ENCODE peak calls at places on chromosomes 13 and 19, in ten cellular contexts. L is neural progenitor cell; T is renal cortical epithelial cell; W is activated CD8-positive, alpha-beta T cell treated with anti-CD3 and anti-CD28 coated beads for 36 hours; K is psoas muscle; X is body of pancreas; V is GM06990; J is activated CD4-positive, alpha-beta T cell treated with anti-CD3 and anti-CD28 coated beads for 48 hours; Q is activated naive CD8-positive, alpha-beta T cell treated with anti-CD3 and anti-CD28 coated beads for 36 hours; M is heart left ventricle. Z is an unnamed sample.

GRCh38 chr19:39398297-39398864 is 7.2 kb downstream of the MED29 start:
- DNase-seq in L (no peak), T (peak), W (peak), K (peak), X (peak), V (peak), J (peak), Q (peak), M (peak), Z (no peak)

GRCh38 chr13:112710855-112711527 is 21.2 kb downstream of the ATP11A start:
- DNase-seq in L (no peak), T (no peak), W (no peak), K (peak), X (no peak), V (no peak), J (no peak), Q (no peak), M (no peak), Z (no peak)

GRCh38 chr13:105220886-105221285 is 1314.6 kb downstream of the EFNB2 start:
- DNase-seq in L (no peak), T (no peak), W (no peak), K (no peak), X (no peak), V (no peak), J (no peak), Q (no peak), M (no peak), Z (no peak)

GRCh38 chr13:110301606-110302131 is 5.3 kb downstream of the COL4A1 start:
- DNase-seq in L (peak), T (peak), W (no peak), K (no peak), X (no peak), V (no peak), J (no peak), Q (no peak), M (no peak), Z (peak)

GRCh38 chr13:59112375-59112774 is 1051.4 kb downstream of the DIAPH3 start:
- DNase-seq in L (peak), T (peak), W (no peak), K (no peak), X (no peak), V (no peak), J (no peak), Q (no peak), M (no peak), Z (peak)

GRCh38 chr13:109787135-109787954 is 962 bp upstream of the IRS2 start:
- DNase-seq in L (peak), T (no peak), W (peak), K (peak), X (peak), V (no peak), J (peak), Q (peak), M (no peak), Z (no peak)

GRCh38 chr19:1932395-1932794 is 8.6 kb upstream of the CSNK1G2 start:
- DNase-seq in L (no peak), T (no peak), W (no peak), K (no peak), X (no peak), V (no peak), J (no peak), Q (no peak), M (no peak), Z (no peak)

GRCh38 chr19:39212377-39212742 is 8.3 kb upstream of the SYCN start:
- DNase-seq in L (peak), T (no peak), W (peak), K (no peak), X (peak), V (no peak), J (peak), Q (peak), M (no peak), Z (no peak)

GRCh38 chr13:19982447-19983043 is 24.0 kb downstream of the ZMYM2 start:
- DNase-seq in L (no peak), T (no peak), W (no peak), K (no peak), X (no peak), V (no peak), J (no peak), Q (no peak), M (no peak), Z (no peak)

GRCh38 chr13:113665582-113666323 is 1.3 kb upstream of the GRK1 start:
- DNase-seq in L (no peak), T (no peak), W (no peak), K (no peak), X (peak), V (no peak), J (no peak), Q (no peak), M (no peak), Z (no peak)

GRCh38 chr13:114173753-114174152 is 5.3 kb upstream of the CFAP97D2 start:
- DNase-seq in L (no peak), T (no peak), W (no peak), K (no peak), X (no peak), V (no peak), J (no peak), Q (no peak), M (no peak), Z (no peak)

GRCh38 chr13:38641164-38641948 is 45.5 kb upstream of the FREM2 start:
- DNase-seq in L (no peak), T (no peak), W (no peak), K (no peak), X (no peak), V (no peak), J (no peak), Q (no peak), M (no peak), Z (no peak)

GRCh38 chr19:8174706-8175105 is 25.3 kb upstream of the FBN3 start:
- DNase-seq in L (no peak), T (peak), W (no peak), K (no peak), X (no peak), V (no peak), J (no peak), Q (no peak), M (no peak), Z (no peak)

GRCh38 chr13:36362251-36362650 is 16.1 kb upstream of the SPART start:
- DNase-seq in L (no peak), T (peak), W (no peak), K (no peak), X (no peak), V (no peak), J (no peak), Q (no peak), M (no peak), Z (no peak)

GRCh38 chr19:39563408-39563807 is 23.4 kb upstream of the EID2 start:
- DNase-seq in L (no peak), T (peak), W (no peak), K (no peak), X (no peak), V (no peak), J (no peak), Q (no peak), M (no peak), Z (no peak)

GRCh38 chr13:98877466-98877865 is 100.4 kb downstream of the DOCK9 start:
- DNase-seq in L (no peak), T (no peak), W (no peak), K (no peak), X (no peak), V (no peak), J (no peak), Q (no peak), M (no peak), Z (no peak)

GRCh38 chr19:30498707-30499106 is 126.5 kb downstream of the ZNF536 start:
- DNase-seq in L (peak), T (no peak), W (no peak), K (no peak), X (no peak), V (no peak), J (no peak), Q (no peak), M (no peak), Z (no peak)

GRCh38 chr13:43905435-43906031 is 25.8 kb downstream of the LACC1 start:
- DNase-seq in L (peak), T (peak), W (peak), K (no peak), X (peak), V (no peak), J (peak), Q (no peak), M (no peak), Z (no peak)

GRCh38 chr13:30715837-30716236 is 19.5 kb upstream of the ALOX5AP start:
- DNase-seq in L (no peak), T (no peak), W (no peak), K (no peak), X (no peak), V (no peak), J (no peak), Q (no peak), M (peak), Z (no peak)

GRCh38 chr13:52001120-52001731 is 10.0 kb downstream of the ATP7B start:
- DNase-seq in L (peak), T (peak), W (no peak), K (no peak), X (no peak), V (no peak), J (no peak), Q (no peak), M (no peak), Z (peak)

GRCh38 chr13:25170554-25171107 is 1.5 kb downstream of the AMER2 start:
- DNase-seq in L (peak), T (no peak), W (peak), K (no peak), X (no peak), V (no peak), J (peak), Q (peak), M (no peak), Z (no peak)

GRCh38 chr13:48006396-48006795 is 5.3 kb upstream of the SUCLA2 start:
- DNase-seq in L (no peak), T (peak), W (no peak), K (no peak), X (no peak), V (no peak), J (no peak), Q (no peak), M (no peak), Z (no peak)

GRCh38 chr13:74571811-74572210 is 437.6 kb upstream of the KLF12 start:
- DNase-seq in L (no peak), T (no peak), W (no peak), K (no peak), X (no peak), V (no peak), J (no peak), Q (no peak), M (no peak), Z (no peak)

GRCh38 chr19:35017507-35017906 is 12.8 kb upstream of the SCN1B start:
- DNase-seq in L (no peak), T (no peak), W (no peak), K (no peak), X (no peak), V (no peak), J (no peak), Q (no peak), M (no peak), Z (no peak)

GRCh38 chr13:37136187-37136586 is 30.7 kb upstream of the CSNK1A1L start:
- DNase-seq in L (no peak), T (peak), W (no peak), K (no peak), X (no peak), V (no peak), J (no peak), Q (no peak), M (no peak), Z (no peak)

GRCh38 chr19:18093439-18094161 is 4.0 kb upstream of the MAST3 start:
- DNase-seq in L (no peak), T (peak), W (peak), K (no peak), X (no peak), V (no peak), J (no peak), Q (no peak), M (no peak), Z (no peak)

GRCh38 chr19:17079710-17080440 is 4.3 kb downstream of the MYO9B start:
- DNase-seq in L (peak), T (peak), W (peak), K (peak), X (peak), V (peak), J (peak), Q (peak), M (peak), Z (peak)

Z was measured in non-pigmented ciliary epithelial cell.